ENCODE peak calls at places on chromosomes 16 and 17, in eight cellular contexts. T is CD8-positive, alpha-beta T cell; G is A673; H is endothelial cell of umbilical vein; I is Peyer's patch; V is GM23248; W is fibroblast of lung; R is ovary. F is an unnamed sample.

GRCh38 chr16:2362218-2362617 is 21.7 kb upstream of the ABCA3 start:
- DNase-seq in T (no peak), G (no peak), H (no peak), I (no peak), V (no peak), W (no peak), R (no peak), F (no peak)

GRCh38 chr17:66175892-66176291 is 16.0 kb downstream of the CEP112 start:
- DNase-seq in T (no peak), G (no peak), H (peak; percentile 14), I (no peak), V (no peak), W (no peak), R (no peak), F (no peak)

GRCh38 chr16:73956592-73957495 is 339.8 kb upstream of the PSMD7 start:
- DNase-seq in T (peak; percentile 15), G (peak; percentile 68), H (peak; percentile 53), I (peak; percentile 63), V (peak; percentile 80), W (peak; percentile 83), R (peak; percentile 59), F (peak; percentile 84)

GRCh38 chr17:71378741-71379140 is 742.1 kb upstream of the SOX9 start:
- DNase-seq in T (no peak), G (no peak), H (no peak), I (no peak), V (no peak), W (no peak), R (no peak), F (no peak)

GRCh38 chr16:60123387-60124023 is 1389.4 kb upstream of the GOT2 start:
- DNase-seq in T (no peak), G (no peak), H (no peak), I (no peak), V (no peak), W (no peak), R (no peak), F (no peak)

GRCh38 chr17:77821114-77821513 is 137.4 kb upstream of the TNRC6C start:
- DNase-seq in T (no peak), G (peak; percentile 49), H (no peak), I (no peak), V (no peak), W (no peak), R (no peak), F (no peak)

GRCh38 chr17:40558651-40559015 is 6.6 kb downstream of the CCR7 start:
- DNase-seq in T (no peak), G (no peak), H (no peak), I (no peak), V (no peak), W (no peak), R (no peak), F (no peak)

GRCh38 chr16:8253718-8254117 is 336.6 kb downstream of the TMEM114 start:
- DNase-seq in T (no peak), G (no peak), H (no peak), I (no peak), V (no peak), W (no peak), R (no peak), F (no peak)

GRCh38 chr17:19337712-19338023 is 24.9 kb downstream of the B9D1 start:
- DNase-seq in T (no peak), G (no peak), H (no peak), I (no peak), V (no peak), W (peak; percentile 32), R (no peak), F (no peak)

GRCh38 chr17:17824119-17824779 is 12.5 kb downstream of the SREBF1 start:
- DNase-seq in T (no peak), G (peak; percentile 67), H (no peak), I (no peak), V (no peak), W (no peak), R (peak; percentile 54), F (no peak)

GRCh38 chr17:17823433-17824118 is 13.2 kb downstream of the SREBF1 start:
- DNase-seq in T (peak; percentile 80), G (peak; percentile 96), H (peak; percentile 68), I (peak; percentile 92), V (peak; percentile 91), W (peak; percentile 74), R (peak; percentile 84), F (peak; percentile 96)

GRCh38 chr17:17826340-17826708 is 10.5 kb downstream of the SREBF1 start:
- DNase-seq in T (no peak), G (no peak), H (no peak), I (no peak), V (no peak), W (no peak), R (no peak), F (no peak)

GRCh38 chr17:17826942-17827785 is 9.6 kb downstream of the SREBF1 start:
- DNase-seq in T (no peak), G (no peak), H (no peak), I (no peak), V (no peak), W (no peak), R (no peak), F (no peak)

DNA sequence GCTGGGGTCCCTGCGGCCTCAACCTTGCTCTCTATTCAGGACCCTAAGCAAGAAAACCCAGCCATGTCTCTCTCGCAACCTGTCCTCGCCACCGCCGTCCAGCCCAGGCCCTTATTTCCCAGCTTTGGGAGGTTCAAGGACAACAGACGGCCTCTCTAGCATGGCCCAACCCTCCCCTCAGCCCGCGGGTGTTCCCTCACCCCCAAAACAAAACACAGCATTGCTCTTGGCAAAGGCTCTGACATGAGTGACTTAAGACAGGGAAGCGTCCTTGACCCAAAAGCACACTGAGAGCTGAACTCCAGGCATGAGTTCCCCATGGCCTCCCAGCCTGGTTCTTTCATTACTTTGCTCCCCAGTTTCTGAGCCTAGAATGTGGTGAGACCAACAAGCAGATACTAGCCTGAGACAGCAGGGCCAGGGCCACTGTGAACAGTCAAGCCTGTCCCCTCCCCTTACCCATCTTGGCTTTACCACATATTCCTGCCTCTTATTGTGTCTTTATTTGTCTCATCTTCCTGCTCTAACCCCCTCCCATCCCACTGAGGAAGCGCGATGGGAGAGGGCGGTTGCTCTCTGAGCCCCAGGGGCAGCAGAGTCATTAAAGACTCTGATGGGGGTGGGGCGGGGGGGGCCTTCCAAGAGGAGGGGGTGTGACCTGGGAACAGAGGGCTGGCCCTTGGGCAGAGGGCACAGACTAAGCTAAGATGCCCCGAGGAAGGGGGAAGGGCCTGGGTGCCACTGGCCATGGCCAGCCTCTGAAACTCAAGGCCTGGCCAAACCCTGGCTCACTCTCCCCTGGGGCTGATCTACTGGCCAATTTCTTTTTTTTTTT is 11.8 kb downstream of the SREBF1 start:
- DNase-seq in T (no peak), G (no peak), H (no peak), I (no peak), V (peak; percentile 72), W (no peak), R (peak; percentile 88), F (no peak)
- H3K4me3 ChIP-seq in T (no peak overlapping the region), G (no peak overlapping the region), H (no peak overlapping the region), I (no peak overlapping the region), V (no peak overlapping the region), W (no peak overlapping the region), R (no peak overlapping the region), F (no peak overlapping the region)

DNA sequence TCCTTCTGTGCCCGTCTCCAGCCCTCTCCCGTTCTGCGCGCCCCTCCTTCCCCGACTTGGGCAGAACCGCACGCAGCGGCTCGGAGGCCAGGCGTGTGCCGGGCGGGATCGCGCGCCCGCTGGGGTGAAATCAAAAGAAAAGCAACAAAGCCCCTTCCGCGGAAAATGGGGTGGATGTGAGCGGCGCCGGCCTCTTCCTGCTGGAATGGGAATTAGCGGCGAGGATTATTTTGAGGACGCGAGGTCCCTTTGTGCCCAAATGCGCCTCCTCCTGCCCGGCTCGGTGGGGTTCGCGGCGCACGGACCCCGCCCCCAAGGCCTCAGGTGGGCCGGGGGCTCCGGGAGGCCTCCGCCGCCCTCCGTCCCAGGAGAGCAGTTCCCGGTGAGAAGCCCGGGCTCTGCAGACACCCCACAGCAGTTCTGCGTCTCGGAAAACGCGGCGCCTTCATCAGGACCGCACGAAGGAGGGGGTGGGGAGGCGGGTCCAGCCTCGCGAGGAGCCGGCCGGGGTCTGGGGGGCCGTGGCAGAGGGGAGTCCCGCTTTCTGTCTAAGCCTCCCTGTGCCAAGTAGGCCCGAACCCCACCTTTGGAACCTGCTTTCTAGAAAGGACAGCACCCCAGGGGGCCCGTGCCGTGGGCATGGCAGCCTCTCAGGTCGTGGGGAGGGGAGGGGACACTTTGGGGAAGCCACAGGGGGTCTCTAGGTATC is 91.0 kb upstream of the CBX4 start:
- DNase-seq in T (no peak), G (peak; percentile 58), H (no peak), I (no peak), V (peak; percentile 29), W (no peak), R (no peak), F (no peak)
- H3K4me3 ChIP-seq in T (no peak overlapping the region), G (peak overlapping the region; percentile 54), H (peak overlapping the region; percentile 21), I (peak overlapping the region; percentile 10), V (peak overlapping the region; percentile 37), W (no peak overlapping the region), R (peak overlapping the region; percentile 16), F (no peak overlapping the region)

GRCh38 chr17:75634376-75634740 is 1.1 kb downstream of the SMIM5 start:
- DNase-seq in T (no peak), G (no peak), H (no peak), I (no peak), V (no peak), W (no peak), R (no peak), F (no peak)

GRCh38 chr17:75633484-75634375 is 496 bp downstream of the SMIM5 start:
- DNase-seq in T (peak; percentile 56), G (peak; percentile 94), H (peak; percentile 82), I (peak; percentile 93), V (peak; percentile 96), W (peak; percentile 87), R (peak; percentile 94), F (peak; percentile 91)

GRCh38 chr17:75632428-75632827 is 806 bp upstream of the SMIM5 start:
- DNase-seq in T (no peak), G (no peak), H (no peak), I (no peak), V (no peak), W (no peak), R (no peak), F (no peak)

GRCh38 chr17:75631353-75631752 is 1.9 kb upstream of the SMIM5 start:
- DNase-seq in T (no peak), G (no peak), H (no peak), I (no peak), V (no peak), W (no peak), R (no peak), F (no peak)

DNA sequence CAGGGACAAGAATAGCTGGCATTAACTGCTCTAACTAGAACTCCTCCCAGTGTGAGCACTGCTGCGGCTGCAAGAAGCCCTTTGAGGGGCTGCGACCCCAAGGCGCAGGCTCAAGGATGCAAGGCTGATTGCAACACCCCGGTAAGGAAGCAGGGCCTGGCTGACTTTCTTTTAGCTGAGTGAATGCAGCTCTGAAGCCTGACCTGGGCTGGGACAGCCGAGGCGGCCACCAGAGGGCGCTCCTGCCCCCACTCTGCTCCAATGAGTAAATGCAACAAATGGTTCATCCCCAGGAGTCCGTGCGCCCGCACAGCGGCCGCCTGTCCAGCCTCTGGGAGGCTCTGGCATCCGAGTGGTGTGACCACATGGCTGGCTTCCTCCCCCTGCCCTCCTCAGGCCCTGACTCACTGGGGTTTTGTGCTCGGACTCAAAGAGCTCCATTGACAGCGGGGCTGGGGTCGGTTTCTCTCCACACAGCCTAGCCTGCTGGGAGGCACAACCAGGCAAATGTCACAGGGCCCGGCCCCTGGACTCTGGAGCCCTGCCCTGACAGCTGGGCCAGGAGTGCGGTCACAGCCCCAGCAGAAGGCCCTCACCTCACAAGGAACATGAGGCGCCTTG is at the start of gene SMIM5:
- DNase-seq in T (peak; percentile 88), G (peak; percentile 82), H (peak; percentile 71), I (peak; percentile 93), V (peak; percentile 93), W (peak; percentile 79), R (peak; percentile 91), F (peak; percentile 86)
- H3K4me3 ChIP-seq in T (no peak within 1 kb of the TSS), G (peak within 1 kb of the TSS; percentile 22), H (no peak within 1 kb of the TSS), I (no peak within 1 kb of the TSS), V (no peak within 1 kb of the TSS), W (no peak within 1 kb of the TSS), R (peak within 1 kb of the TSS; percentile 1), F (no peak within 1 kb of the TSS)

GRCh38 chr16:28880955-28881354 is 2.7 kb downstream of the ATP2A1 start:
- DNase-seq in T (no peak), G (no peak), H (no peak), I (no peak), V (no peak), W (no peak), R (no peak), F (no peak)
- H3K4me3 ChIP-seq in T (no peak overlapping the region), G (no peak overlapping the region), H (no peak overlapping the region), I (no peak overlapping the region), V (no peak overlapping the region), W (no peak overlapping the region), R (no peak overlapping the region), F (no peak overlapping the region)